ENCODE peak calls at places on chromosome 1, in five cellular contexts. K is adrenal gland; B is SHP77 treated with DMSO at 0.1 percent for 48 hours; Z is activated CD4-positive, alpha-beta T cell treated with anti-CD3 and anti-CD28 coated beads for 36 hours; R is activated CD8-positive, alpha-beta T cell treated with anti-CD3 and anti-CD28 coated beads for 36 hours. C is an unnamed sample.

GRCh38 chr1:200891774-200892157 is 2.9 kb upstream of the INAVA start:
- DNase-seq in Z (no peak), B (no peak), R (no peak), K (no peak), C (no peak)

GRCh38 chr1:205528887-205529825 is 24.7 kb downstream of the CDK18 start:
- DNase-seq in B (no peak), Z (peak; percentile 91), R (peak; percentile 90), K (peak; percentile 78), C (peak; percentile 83)

GRCh38 chr1:11746092-11746491 is 10.2 kb downstream of the AGTRAP start:
- DNase-seq in Z (no peak), K (peak; percentile 68), R (no peak), B (no peak), C (no peak)

GRCh38 chr1:10642403-10643080 is 153.9 kb downstream of the CASZ1 start:
- DNase-seq in Z (no peak), K (no peak), B (no peak), R (no peak), C (no peak)

GRCh38 chr1:112445591-112445990 is 49.6 kb downstream of the CTTNBP2NL start:
- DNase-seq in R (no peak), B (no peak), K (no peak), Z (no peak), C (no peak)

GRCh38 chr1:218250492-218250891 is 34.6 kb upstream of the RRP15 start:
- DNase-seq in R (no peak), K (no peak), B (no peak), Z (no peak), C (no peak)

GRCh38 chr1:1021010-1021845 is 1.3 kb downstream of the AGRN start:
- DNase-seq in K (peak; percentile 47), R (no peak), B (no peak), Z (no peak), C (peak; percentile 69)

GRCh38 chr1:42479621-42480020 is 16.5 kb downstream of the CCDC30 start:
- DNase-seq in B (no peak), K (no peak), R (no peak), Z (no peak), C (no peak)

GRCh38 chr1:38018864-38019343 is 6.4 kb downstream of the UTP11 start:
- DNase-seq in B (no peak), R (no peak), Z (no peak), K (no peak), C (no peak)

GRCh38 chr1:161915051-161915503 is 108.6 kb downstream of the OLFML2B start:
- DNase-seq in B (no peak), Z (peak; percentile 73), R (peak; percentile 78), K (no peak), C (no peak)

GRCh38 chr1:172450524-172450885 is 6.6 kb upstream of the PIGC start:
- DNase-seq in Z (no peak), R (no peak), B (peak; percentile 52), K (no peak), C (no peak)

GRCh38 chr1:44256762-44257554 is 43.7 kb downstream of the DMAP1 start:
- DNase-seq in B (no peak), R (no peak), K (no peak), Z (no peak), C (no peak)

GRCh38 chr1:39721664-39722063 is 17.0 kb upstream of the PPIE start:
- DNase-seq in B (no peak), K (no peak), R (no peak), Z (no peak), C (no peak)

GRCh38 chr1:221940631-221941030 is 198.7 kb upstream of the DUSP10 start:
- DNase-seq in Z (no peak), R (no peak), K (no peak), B (no peak), C (no peak)

GRCh38 chr1:115266729-115267421 is 71.2 kb downstream of the NGF start:
- DNase-seq in K (peak; percentile 25), R (no peak), B (no peak), Z (no peak), C (no peak)

GRCh38 chr1:66402194-66402593 is 131.8 kb upstream of the SGIP1 start:
- DNase-seq in K (peak; percentile 46), Z (no peak), B (no peak), R (no peak), C (peak; percentile 51)